ENCODE peak calls at places on chromosomes 1 and 21, in ten cellular contexts. One of them, this sample, is unnamed.

GRCh38 chr1:44707959-44708831 is 22.8 kb downstream of the RNU5D-1 start:
- DNase-seq in RWPE1: no peak
- DNase-seq in IMR-90: peak
- DNase-seq in NCI-H1436: no peak
- DNase-seq in neural crest cell: no peak
- DNase-seq in activated T-cell treated with anti-CD3 and anti-CD28 coated beads, Interleukin-2, amount 50 U/mL, for 24 hours: peak
- DNase-seq in left cardiac atrium: no peak
- DNase-seq in NCI-H1092 treated with DMSO at 0.1 percent for 48 hours: no peak
- DNase-seq in GM04504: peak
- DNase-seq in nephron progenitor cell: no peak
- DNase-seq in this sample: peak

GRCh38 chr21:26966978-26967913 is at the start of gene ADAMTS5:
- DNase-seq in NCI-H1092 treated with DMSO at 0.1 percent for 48 hours: no peak
- DNase-seq in activated T-cell treated with anti-CD3 and anti-CD28 coated beads, Interleukin-2, amount 50 U/mL, for 24 hours: no peak
- DNase-seq in RWPE1: peak
- DNase-seq in IMR-90: peak
- DNase-seq in nephron progenitor cell: peak
- DNase-seq in GM04504: peak
- DNase-seq in NCI-H1436: no peak
- DNase-seq in left cardiac atrium: peak
- DNase-seq in neural crest cell: peak
- DNase-seq in this sample: no peak

GRCh38 chr1:218525451-218526197 is 180.5 kb downstream of the TGFB2 start:
- DNase-seq in IMR-90: no peak
- DNase-seq in nephron progenitor cell: no peak
- DNase-seq in RWPE1: no peak
- DNase-seq in neural crest cell: no peak
- DNase-seq in left cardiac atrium: no peak
- DNase-seq in activated T-cell treated with anti-CD3 and anti-CD28 coated beads, Interleukin-2, amount 50 U/mL, for 24 hours: no peak
- DNase-seq in NCI-H1436: no peak
- DNase-seq in NCI-H1092 treated with DMSO at 0.1 percent for 48 hours: no peak
- DNase-seq in GM04504: no peak
- DNase-seq in this sample: no peak

GRCh38 chr21:41947596-41948403 is 6.0 kb downstream of the C2CD2 start:
- DNase-seq in activated T-cell treated with anti-CD3 and anti-CD28 coated beads, Interleukin-2, amount 50 U/mL, for 24 hours: no peak
- DNase-seq in neural crest cell: no peak
- DNase-seq in GM04504: peak
- DNase-seq in nephron progenitor cell: no peak
- DNase-seq in left cardiac atrium: peak
- DNase-seq in NCI-H1092 treated with DMSO at 0.1 percent for 48 hours: no peak
- DNase-seq in NCI-H1436: no peak
- DNase-seq in IMR-90: peak
- DNase-seq in RWPE1: no peak
- DNase-seq in this sample: no peak

GRCh38 chr1:12496154-12496961 is 121.7 kb downstream of the DHRS3 start:
- DNase-seq in left cardiac atrium: peak
- DNase-seq in IMR-90: no peak
- DNase-seq in NCI-H1092 treated with DMSO at 0.1 percent for 48 hours: no peak
- DNase-seq in RWPE1: no peak
- DNase-seq in NCI-H1436: no peak
- DNase-seq in activated T-cell treated with anti-CD3 and anti-CD28 coated beads, Interleukin-2, amount 50 U/mL, for 24 hours: no peak
- DNase-seq in nephron progenitor cell: no peak
- DNase-seq in neural crest cell: no peak
- DNase-seq in GM04504: no peak
- DNase-seq in this sample: no peak

GRCh38 chr1:9421533-9421873 is 117.8 kb upstream of the SLC25A33 start:
- DNase-seq in activated T-cell treated with anti-CD3 and anti-CD28 coated beads, Interleukin-2, amount 50 U/mL, for 24 hours: no peak
- DNase-seq in NCI-H1092 treated with DMSO at 0.1 percent for 48 hours: no peak
- DNase-seq in GM04504: no peak
- DNase-seq in RWPE1: no peak
- DNase-seq in IMR-90: no peak
- DNase-seq in nephron progenitor cell: no peak
- DNase-seq in neural crest cell: no peak
- DNase-seq in NCI-H1436: no peak
- DNase-seq in left cardiac atrium: no peak
- DNase-seq in this sample: no peak

GRCh38 chr1:223330462-223330861 is 33.5 kb downstream of the SUSD4 start:
- DNase-seq in NCI-H1436: no peak
- DNase-seq in IMR-90: no peak
- DNase-seq in nephron progenitor cell: no peak
- DNase-seq in NCI-H1092 treated with DMSO at 0.1 percent for 48 hours: no peak
- DNase-seq in GM04504: no peak
- DNase-seq in neural crest cell: no peak
- DNase-seq in activated T-cell treated with anti-CD3 and anti-CD28 coated beads, Interleukin-2, amount 50 U/mL, for 24 hours: no peak
- DNase-seq in RWPE1: no peak
- DNase-seq in left cardiac atrium: no peak
- DNase-seq in this sample: no peak

GRCh38 chr21:45886610-45887026 is 95.0 kb upstream of the COL6A1 start:
- DNase-seq in left cardiac atrium: peak
- DNase-seq in RWPE1: no peak
- DNase-seq in IMR-90: no peak
- DNase-seq in nephron progenitor cell: no peak
- DNase-seq in NCI-H1092 treated with DMSO at 0.1 percent for 48 hours: no peak
- DNase-seq in NCI-H1436: no peak
- DNase-seq in activated T-cell treated with anti-CD3 and anti-CD28 coated beads, Interleukin-2, amount 50 U/mL, for 24 hours: peak
- DNase-seq in neural crest cell: no peak
- DNase-seq in GM04504: no peak
- DNase-seq in this sample: no peak

GRCh38 chr1:202154766-202155477 is 5.5 kb downstream of the PTPN7 start:
- DNase-seq in nephron progenitor cell: peak
- DNase-seq in left cardiac atrium: no peak
- DNase-seq in neural crest cell: peak
- DNase-seq in RWPE1: no peak
- DNase-seq in activated T-cell treated with anti-CD3 and anti-CD28 coated beads, Interleukin-2, amount 50 U/mL, for 24 hours: peak
- DNase-seq in GM04504: peak
- DNase-seq in IMR-90: peak
- DNase-seq in NCI-H1092 treated with DMSO at 0.1 percent for 48 hours: peak
- DNase-seq in NCI-H1436: peak
- DNase-seq in this sample: peak

This sample was measured in LoVo.